ENCODE peak calls at places on chromosome 22, in nine cellular contexts. D, K, B, F, L, E, H, W and Y are unnamed samples.

GRCh38 chr22:37089451-37089850 is 20.1 kb downstream of the TMPRSS6 start:
- DNase-seq in K (no peak), F (no peak), D (no peak), W (no peak), L (no peak), E (peak; percentile 52), B (no peak), H (no peak), Y (no peak)

GRCh38 chr22:31093956-31094622 is 13.0 kb downstream of the SMTN start:
- DNase-seq in F (no peak), L (no peak), B (no peak), E (no peak), K (no peak), H (no peak), W (no peak), D (no peak), Y (no peak)

GRCh38 chr22:22941831-22942510 is 54.4 kb downstream of the IGLL5 start:
- DNase-seq in F (peak; percentile 3), W (no peak), D (no peak), L (no peak), H (no peak), E (no peak), K (no peak), B (no peak), Y (no peak)

GRCh38 chr22:35521358-35522264 is 19.0 kb upstream of the RASD2 start:
- DNase-seq in B (no peak), H (no peak), W (no peak), K (no peak), D (no peak), L (no peak), F (no peak), E (no peak), Y (no peak)

GRCh38 chr22:37802310-37803194 is 5.2 kb upstream of the GCAT start:
- DNase-seq in W (no peak), E (peak; percentile 40), K (no peak), D (no peak), H (peak; percentile 84), B (no peak), F (peak; percentile 70), L (no peak), Y (no peak)

GRCh38 chr22:44916281-44917231 is 93.2 kb downstream of the PHF21B start:
- DNase-seq in D (no peak), W (no peak), B (no peak), H (no peak), F (no peak), K (no peak), L (no peak), E (no peak), Y (no peak)

GRCh38 chr22:48137640-48138039 is 1375.2 kb downstream of the TBC1D22A start:
- DNase-seq in B (no peak), K (no peak), D (no peak), E (no peak), W (no peak), L (no peak), H (no peak), F (no peak), Y (no peak)

GRCh38 chr22:30821863-30822215 is 127.2 kb downstream of the OSBP2 start:
- DNase-seq in W (no peak), K (no peak), D (no peak), E (no peak), L (no peak), B (no peak), H (no peak), F (no peak), Y (no peak)

GRCh38 chr22:23279781-23280180 is 99.5 kb downstream of the BCR start:
- DNase-seq in E (no peak), F (no peak), B (no peak), H (no peak), W (no peak), D (no peak), K (no peak), L (no peak), Y (no peak)

GRCh38 chr22:37021710-37022482 is 2.4 kb downstream of the MPST start:
- DNase-seq in H (peak; percentile 62), E (peak; percentile 48), B (no peak), W (no peak), K (peak; percentile 44), F (no peak), D (peak; percentile 33), L (peak; percentile 53), Y (peak; percentile 46)